ENCODE peak calls at places on chromosome 3, in nine cellular contexts. F is lung, B is WTC11, K is lower leg skin, H is progenitor cell of endocrine pancreas, D is astrocyte of the spinal cord, T is uterus, L is upper lobe of left lung, U is IMR-90. C is an unnamed sample.

GRCh38 chr3:117145677-117146076 is 436.1 kb downstream of the TUSC7 start:
- DNase-seq in D (no peak), T (no peak), F (no peak), U (no peak), K (no peak), B (no peak), L (no peak), H (no peak), C (no peak)

GRCh38 chr3:15051531-15051930 is 13.6 kb downstream of the MRPS25 start:
- DNase-seq in T (no peak), L (peak), B (peak), F (peak), K (no peak), D (peak), U (peak), H (peak), C (no peak)

GRCh38 chr3:104437131-104437750 is 929.5 kb upstream of the ALCAM start:
- DNase-seq in D (peak), F (no peak), B (no peak), L (no peak), K (no peak), T (no peak), U (peak), H (no peak), C (no peak)

GRCh38 chr3:124149774-124150173 is 157.8 kb upstream of the ROPN1 start:
- DNase-seq in H (no peak), F (no peak), T (no peak), U (no peak), B (no peak), K (no peak), D (no peak), L (no peak), C (no peak)

GRCh38 chr3:171508676-171509075 is 48.5 kb upstream of the TNIK start:
- DNase-seq in H (no peak), D (no peak), T (no peak), B (no peak), U (no peak), L (no peak), F (no peak), K (no peak), C (no peak)

GRCh38 chr3:123104550-123104949 is 37.7 kb downstream of the PDIA5 start:
- DNase-seq in L (no peak), H (no peak), B (no peak), K (no peak), U (peak), T (no peak), F (no peak), D (peak), C (no peak)

GRCh38 chr3:192449036-192449435 is 278.3 kb downstream of the FGF12 start:
- DNase-seq in L (no peak), D (no peak), H (no peak), T (no peak), U (no peak), K (no peak), B (no peak), F (no peak), C (no peak)

GRCh38 chr3:52277071-52277964 is 1.1 kb downstream of the WDR82 start:
- DNase-seq in L (peak), T (peak), H (no peak), U (peak), F (peak), K (peak), B (peak), D (peak), C (peak)

GRCh38 chr3:81761904-81762565 is 590 bp upstream of the GBE1 start:
- DNase-seq in D (no peak), K (no peak), F (no peak), L (no peak), B (no peak), T (no peak), H (no peak), U (no peak), C (no peak)

GRCh38 chr3:65291448-65292091 is 603.8 kb upstream of the ADAMTS9 start:
- DNase-seq in K (no peak), T (no peak), L (no peak), B (no peak), U (no peak), H (no peak), D (no peak), F (no peak), C (no peak)

DNA sequence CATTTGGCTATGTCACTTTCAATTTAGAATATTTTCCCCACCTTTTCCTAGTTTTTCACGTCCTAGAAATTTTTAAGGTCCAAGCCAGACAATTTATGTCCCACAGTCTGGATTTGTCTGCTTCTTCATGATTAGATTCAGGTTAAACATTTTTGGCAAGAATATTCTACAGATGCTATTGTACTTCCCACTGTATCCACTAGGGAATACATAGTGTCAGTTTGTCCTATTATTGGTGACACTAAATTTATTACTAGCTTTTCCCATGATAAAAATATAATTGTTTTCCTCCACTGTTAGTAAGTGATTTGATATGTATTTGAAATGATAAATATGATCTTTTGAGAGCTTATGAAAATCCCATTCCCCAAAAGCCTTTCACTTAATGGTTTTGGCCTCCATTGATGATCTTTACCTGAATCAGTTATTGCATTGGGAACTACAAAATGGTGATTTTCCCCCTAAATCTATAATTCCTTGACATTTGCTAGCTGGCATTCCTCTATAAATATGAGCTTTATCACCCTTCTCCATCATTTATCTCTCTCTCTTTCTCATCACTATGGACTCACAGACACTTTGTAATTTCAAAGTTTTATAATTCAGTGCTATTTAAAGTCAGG is 8.3 kb downstream of the ARL14 start:
- DNase-seq in D (no peak), L (no peak), B (no peak), T (no peak), F (no peak), K (no peak), H (no peak), U (peak), C (no peak)
- TF ChIP-seq CTCF in D (peak), L (no peak), B (no peak), T (no peak), F (no peak), K (no peak), H (peak), U (peak), C (peak)

GRCh38 chr3:61559108-61559731 is 2.2 kb upstream of the PTPRG start:
- DNase-seq in U (no peak), K (no peak), T (no peak), H (no peak), L (no peak), B (no peak), D (peak), F (no peak), C (no peak)
- TF ChIP-seq CTCF in U (no peak), K (no peak), T (no peak), H (no peak), L (no peak), B (no peak), D (peak), F (no peak), C (no peak)

GRCh38 chr3:120442975-120443517 is 7.7 kb downstream of the FSTL1 start:
- DNase-seq in U (no peak), D (no peak), L (no peak), B (no peak), F (no peak), H (no peak), T (no peak), K (no peak), C (no peak)
- TF ChIP-seq CTCF in U (peak), D (peak), L (no peak), B (no peak), F (no peak), H (peak), T (no peak), K (no peak), C (no peak)

GRCh38 chr3:112407888-112408702 is 75.1 kb downstream of the CD200 start:
- DNase-seq in K (no peak), H (no peak), T (no peak), F (no peak), D (no peak), L (no peak), B (no peak), U (no peak), C (no peak)

GRCh38 chr3:112409061-112409460 is 76.1 kb downstream of the CD200 start:
- DNase-seq in U (no peak), H (no peak), L (no peak), F (no peak), T (no peak), K (no peak), B (no peak), D (no peak), C (no peak)

GRCh38 chr3:112411425-112411824 is 78.5 kb downstream of the CD200 start:
- DNase-seq in U (peak), T (no peak), D (no peak), B (no peak), H (no peak), F (no peak), L (no peak), K (no peak), C (no peak)

GRCh38 chr3:112405845-112406244 is 72.9 kb downstream of the CD200 start:
- DNase-seq in K (no peak), T (no peak), D (no peak), B (no peak), H (no peak), U (peak), L (no peak), F (no peak), C (no peak)

DNA sequence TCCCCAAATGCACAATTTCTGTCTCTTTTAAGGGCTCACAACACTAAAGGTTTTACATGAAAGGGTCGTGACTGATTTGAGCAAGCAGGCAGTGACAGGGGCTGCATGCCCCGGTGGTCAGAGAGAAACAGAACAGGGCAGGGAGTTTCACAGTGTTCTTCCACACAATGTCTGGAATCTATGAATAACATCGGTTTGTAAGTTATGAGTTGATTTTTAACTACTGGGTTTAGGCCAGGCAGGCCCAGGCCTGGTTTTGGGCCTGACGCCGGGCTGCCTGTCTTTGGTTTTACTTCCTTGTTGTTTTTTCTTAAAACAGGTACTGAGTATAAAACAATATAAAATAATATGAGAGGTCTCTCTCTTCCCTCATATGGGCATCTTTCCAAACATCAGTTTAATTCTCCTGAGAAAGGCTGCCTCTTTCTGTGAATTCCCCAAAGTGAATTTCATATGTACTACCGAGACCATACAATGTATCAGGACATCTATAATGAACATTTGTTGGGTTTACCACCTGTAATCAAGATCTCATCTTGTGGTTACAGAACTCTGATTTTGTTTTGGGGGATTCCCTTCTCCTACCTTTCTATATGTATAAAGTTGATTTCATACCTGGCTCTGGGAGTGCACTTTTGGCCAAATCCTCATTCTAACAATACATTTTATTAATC is 74.4 kb downstream of the CD200 start:
- DNase-seq in F (no peak), D (no peak), L (no peak), H (no peak), K (no peak), T (no peak), B (no peak), U (no peak), C (no peak)
- TF ChIP-seq CTCF in F (no peak), D (no peak), L (no peak), H (no peak), K (no peak), T (no peak), B (no peak), U (no peak), C (no peak)

GRCh38 chr3:50632450-50632849 is 15.5 kb downstream of the MAPKAPK3 start:
- DNase-seq in B (no peak), T (no peak), D (no peak), U (no peak), L (no peak), F (no peak), K (no peak), H (no peak), C (no peak)

GRCh38 chr3:50630394-50630793 is 13.4 kb downstream of the MAPKAPK3 start:
- DNase-seq in L (no peak), K (no peak), H (no peak), U (no peak), D (no peak), F (no peak), B (no peak), T (no peak), C (no peak)

GRCh38 chr3:50628601-50629000 is 11.7 kb downstream of the MAPKAPK3 start:
- DNase-seq in H (no peak), K (no peak), F (no peak), D (no peak), U (no peak), B (no peak), T (no peak), L (no peak), C (no peak)

GRCh38 chr3:50633233-50633795 is 16.4 kb downstream of the MAPKAPK3 start:
- DNase-seq in K (no peak), B (no peak), D (no peak), T (no peak), F (no peak), L (no peak), U (no peak), H (no peak), C (no peak)

GRCh38 chr3:50630916-50631315 is 14.0 kb downstream of the MAPKAPK3 start:
- DNase-seq in H (no peak), U (no peak), B (no peak), L (no peak), K (no peak), T (no peak), D (peak), F (no peak), C (no peak)
- TF ChIP-seq CTCF in H (no peak), U (no peak), B (no peak), L (no peak), K (no peak), T (no peak), D (no peak), F (no peak), C (no peak)

GRCh38 chr3:144516029-144516428 is 544.4 kb downstream of the DIPK2A start:
- DNase-seq in T (no peak), U (no peak), H (no peak), F (no peak), B (no peak), D (no peak), L (no peak), K (no peak), C (no peak)
- TF ChIP-seq CTCF in T (no peak), U (no peak), H (no peak), F (no peak), B (no peak), D (no peak), L (no peak), K (no peak), C (no peak)

DNA sequence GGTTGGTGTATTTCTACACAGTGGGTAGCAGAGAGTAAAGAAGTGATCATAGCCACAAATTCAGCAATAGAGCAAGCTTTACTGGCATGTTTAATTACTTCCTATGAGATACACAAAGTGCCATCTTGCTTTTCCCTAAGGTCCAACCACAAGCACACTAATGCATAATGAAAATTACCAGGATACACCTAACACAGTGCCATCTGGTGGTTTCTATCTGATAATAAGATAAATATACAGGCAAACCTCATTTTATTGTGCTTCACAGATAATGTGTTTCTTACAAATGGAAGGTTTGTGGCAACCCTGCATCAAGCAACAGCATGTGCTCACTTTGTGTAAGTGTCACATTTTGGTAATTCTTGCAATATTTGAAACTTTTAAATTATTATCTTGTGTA is 223.0 kb downstream of the NSUN3 start:
- DNase-seq in L (no peak), T (no peak), U (no peak), K (no peak), D (peak), H (no peak), F (no peak), B (no peak), C (no peak)
- TF ChIP-seq CTCF in L (no peak), T (no peak), U (peak), K (no peak), D (peak), H (peak), F (no peak), B (no peak), C (no peak)

GRCh38 chr3:113977822-113978221 is 30.0 kb downstream of the ZDHHC23 start:
- DNase-seq in L (no peak), K (no peak), F (no peak), H (no peak), D (no peak), B (no peak), T (no peak), U (no peak), C (no peak)
- TF ChIP-seq CTCF in L (no peak), K (no peak), F (no peak), H (no peak), D (no peak), B (no peak), T (no peak), U (no peak), C (no peak)

GRCh38 chr3:113273604-113274003 is 62.2 kb downstream of the BOC start:
- DNase-seq in B (no peak), F (no peak), D (no peak), T (no peak), L (no peak), H (no peak), K (no peak), U (no peak), C (no peak)

GRCh38 chr3:113271594-113272368 is 60.4 kb downstream of the BOC start:
- DNase-seq in B (no peak), H (no peak), L (no peak), F (no peak), K (peak), U (no peak), T (no peak), D (no peak), C (no peak)

GRCh38 chr3:113271189-113271588 is 59.8 kb downstream of the BOC start:
- DNase-seq in U (no peak), L (no peak), K (peak), B (no peak), D (no peak), T (peak), F (no peak), H (no peak), C (no peak)

GRCh38 chr3:113273011-113273410 is 61.7 kb downstream of the BOC start:
- DNase-seq in B (no peak), D (no peak), L (no peak), H (no peak), U (no peak), K (no peak), F (no peak), T (no peak), C (no peak)

DNA sequence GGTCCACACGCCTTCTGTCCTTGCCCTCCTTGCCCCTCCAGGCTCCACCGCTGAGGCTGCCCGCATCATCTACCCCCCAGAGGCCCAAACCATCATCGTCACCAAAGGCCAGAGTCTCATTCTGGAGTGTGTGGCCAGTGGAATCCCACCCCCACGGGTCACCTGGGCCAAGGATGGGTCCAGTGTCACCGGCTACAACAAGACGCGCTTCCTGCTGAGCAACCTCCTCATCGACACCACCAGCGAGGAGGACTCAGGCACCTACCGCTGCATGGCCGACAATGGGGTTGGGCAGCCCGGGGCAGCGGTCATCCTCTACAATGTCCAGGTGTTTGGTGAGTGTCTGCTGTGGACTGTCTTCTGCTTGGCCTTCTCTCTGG is 61.0 kb downstream of the BOC start:
- DNase-seq in H (no peak), B (no peak), U (no peak), T (peak), D (no peak), F (no peak), L (no peak), K (no peak), C (no peak)
- TF ChIP-seq CTCF in H (no peak), B (no peak), U (no peak), T (no peak), D (no peak), F (no peak), L (no peak), K (no peak), C (no peak)